ENCODE peak calls at places on chromosomes 2 and 18, in four cellular contexts. X is K562, P is GM12878, S is HepG2. K is an unnamed sample.

GRCh38 chr18:23871410-23871809 is 143.1 kb upstream of the TTC39C start:
- DNase-seq in S (no peak), P (peak; percentile 21), X (no peak), K (no peak)

GRCh38 chr18:72866572-72866900 is 1.3 kb downstream of the NETO1 start:
- DNase-seq in S (no peak), P (no peak), X (no peak), K (no peak)

GRCh38 chr2:127225186-127225960 is 5.3 kb upstream of the CYP27C1 start:
- DNase-seq in X (no peak), S (no peak), P (no peak), K (no peak)

GRCh38 chr18:51241226-51241625 is 43.7 kb upstream of the MEX3C start:
- DNase-seq in P (no peak), X (no peak), S (no peak), K (no peak)

GRCh38 chr2:238551091-238551490 is 124.4 kb downstream of the ASB1 start:
- DNase-seq in P (no peak), X (no peak), S (no peak), K (no peak)

GRCh38 chr2:37323770-37324535 is 680 bp downstream of the PRKD3 start:
- DNase-seq in S (peak; percentile 29), P (no peak), X (no peak), K (peak; percentile 67)

GRCh38 chr2:233275223-233275622 is 23.8 kb downstream of the ATG16L1 start:
- DNase-seq in P (no peak), S (no peak), X (no peak), K (no peak)

GRCh38 chr2:20448246-20449046 is 1.6 kb downstream of the RHOB start:
- DNase-seq in X (no peak), S (no peak), P (no peak), K (no peak)

GRCh38 chr2:179471012-179471411 is 206.4 kb upstream of the SESTD1 start:
- DNase-seq in X (no peak), S (no peak), P (no peak), K (no peak)

GRCh38 chr18:13576598-13576997 is 149.8 kb downstream of the FAM210A start:
- DNase-seq in S (no peak), P (no peak), X (no peak), K (no peak)

GRCh38 chr18:56003651-56004050 is 415.7 kb upstream of the TCF4 start:
- DNase-seq in P (no peak), X (no peak), S (no peak), K (no peak)

GRCh38 chr18:47166235-47166634 is 9.9 kb downstream of the IER3IP1 start:
- DNase-seq in X (no peak), S (no peak), P (no peak), K (no peak)

GRCh38 chr2:28134262-28134812 is 243.8 kb downstream of the BABAM2 start:
- DNase-seq in X (no peak), P (no peak), S (no peak), K (no peak)
- TF ChIP-seq RFX5 in X (no peak), P (no peak), S (no peak), K (no peak)

DNA sequence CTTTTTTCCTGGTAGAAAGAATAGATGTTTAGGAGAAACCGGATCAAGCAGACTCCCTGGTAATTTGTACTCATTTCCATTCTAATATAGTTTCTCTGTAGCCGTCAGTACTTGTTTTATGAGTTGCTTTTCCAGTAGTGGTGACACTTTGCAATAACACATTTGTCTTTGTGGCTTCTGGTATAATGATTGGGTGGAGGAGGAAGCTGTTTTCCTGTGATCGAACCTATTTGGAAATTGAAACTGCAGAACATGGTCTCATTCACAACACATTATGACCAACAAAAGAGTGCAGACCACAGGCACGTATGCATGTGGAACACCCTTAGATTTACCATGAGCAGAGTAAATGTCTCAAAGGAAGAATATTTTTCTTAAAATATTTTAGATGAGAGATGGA is 7.6 kb upstream of the SERPINB12 start:
- DNase-seq in S (no peak), X (no peak), P (no peak), K (no peak)
- TF ChIP-seq CREB1 in S (no peak), X (no peak), P (no peak), K (no peak)

GRCh38 chr18:41373612-41374011 is 581.4 kb upstream of the PIK3C3 start:
- DNase-seq in X (no peak), P (no peak), S (no peak), K (no peak)

GRCh38 chr18:41378628-41379027 is 576.4 kb upstream of the PIK3C3 start:
- DNase-seq in S (no peak), P (no peak), X (no peak), K (no peak)
- TF ChIP-seq JUND in S (no peak), P (no peak), X (no peak), K (no peak)

DNA sequence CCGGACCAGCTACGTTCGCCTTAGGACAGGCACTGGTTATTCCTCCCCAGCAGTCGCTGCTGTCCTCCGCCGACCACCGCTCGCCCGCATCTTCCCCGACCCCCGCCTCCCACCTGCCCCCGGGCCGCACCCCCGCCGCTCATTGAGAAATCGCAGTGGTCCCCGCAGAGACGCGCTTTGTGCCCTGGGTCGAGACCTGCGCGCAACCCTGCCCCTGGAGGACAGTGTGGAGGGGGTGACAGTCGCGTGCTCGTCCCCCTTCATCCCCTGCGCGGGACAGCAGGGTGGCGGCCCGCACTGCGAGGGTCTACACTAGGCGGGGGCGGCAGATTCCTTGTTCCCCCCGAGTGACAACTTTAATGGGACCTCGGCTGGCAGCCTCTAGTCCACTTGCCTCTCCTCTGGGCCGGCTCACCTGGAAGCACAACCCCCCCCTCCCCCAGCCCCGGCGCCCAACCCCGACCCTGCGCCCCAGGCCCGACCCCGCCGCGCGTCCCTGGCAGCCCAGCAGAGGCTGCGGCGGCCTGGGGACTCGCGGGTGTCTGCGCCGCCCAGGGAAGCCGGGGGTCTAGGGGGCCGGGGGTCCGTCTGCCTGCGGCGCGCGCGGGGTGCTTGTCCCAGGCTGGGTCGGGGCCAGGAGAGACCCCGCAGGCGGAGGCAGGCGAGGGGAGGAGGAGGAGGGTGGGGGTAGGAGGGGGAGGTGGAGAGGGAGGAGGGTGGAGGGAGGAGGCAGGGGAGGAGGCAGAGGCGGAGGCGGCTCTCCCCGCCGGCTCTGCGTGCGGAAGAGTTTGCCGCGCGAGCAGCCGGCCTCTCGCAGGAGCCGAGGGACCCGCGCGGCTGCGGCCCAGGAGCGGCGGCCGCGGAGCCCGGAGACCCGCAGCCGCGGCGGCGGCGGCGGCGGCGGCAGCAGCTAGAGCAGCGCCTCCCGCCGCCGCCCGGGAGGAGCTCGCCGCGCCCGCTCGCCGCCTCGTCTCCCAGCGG is at the start of gene NPAS2:
- DNase-seq in S (peak; percentile 35), P (no peak), X (peak; percentile 18), K (no peak)
- TF ChIP-seq RFX5 in S (no peak), P (no peak), X (no peak), K (no peak)

GRCh38 chr2:129767346-129767745 is 212.1 kb upstream of the RAB6C start:
- DNase-seq in X (no peak), P (no peak), S (no peak), K (no peak)

GRCh38 chr2:129767987-129768386 is 211.5 kb upstream of the RAB6C start:
- DNase-seq in X (no peak), S (no peak), P (no peak), K (no peak)

GRCh38 chr2:129771606-129772598 is 207.6 kb upstream of the RAB6C start:
- DNase-seq in S (no peak), P (no peak), X (no peak), K (no peak)

GRCh38 chr2:129768485-129769258 is 210.8 kb upstream of the RAB6C start:
- DNase-seq in S (no peak), P (no peak), X (no peak), K (no peak)

DNA sequence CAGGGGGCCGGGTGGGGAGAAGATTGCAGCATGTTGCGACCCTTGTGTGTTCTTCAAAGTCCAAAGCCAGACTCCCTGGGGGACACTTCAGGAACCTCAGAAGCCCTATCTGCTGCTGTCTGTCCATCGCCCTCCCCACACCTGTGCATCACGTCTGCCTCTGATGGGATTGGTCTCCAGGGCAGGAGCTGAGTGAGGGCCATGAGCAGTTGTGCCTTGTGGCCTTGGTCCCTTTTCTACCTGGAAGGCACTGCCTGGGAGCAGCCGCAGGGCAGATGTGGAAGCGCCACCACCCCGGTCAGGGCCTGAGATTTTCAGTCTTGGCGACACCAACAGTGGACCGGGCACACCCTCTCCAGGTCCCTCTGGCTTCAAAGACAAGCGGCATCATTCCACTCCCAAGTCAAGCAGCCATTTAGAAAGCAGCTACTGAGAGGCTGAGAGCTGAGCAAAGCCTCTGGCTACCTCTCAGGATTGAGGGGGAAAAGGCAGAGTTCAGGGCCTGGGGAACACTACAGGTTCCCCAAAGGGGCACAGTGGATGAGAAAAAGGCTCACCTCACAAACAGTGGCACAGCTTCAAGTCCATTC is 210.0 kb upstream of the RAB6C start:
- DNase-seq in P (no peak), X (no peak), S (no peak), K (no peak)
- TF ChIP-seq CREB1 in P (no peak), X (no peak), S (no peak), K (no peak)

GRCh38 chr2:221465776-221466175 is 106.3 kb downstream of the EPHA4 start:
- DNase-seq in S (no peak), X (no peak), P (peak; percentile 15), K (no peak)

GRCh38 chr2:221463235-221463896 is 108.7 kb downstream of the EPHA4 start:
- DNase-seq in P (no peak), X (no peak), S (no peak), K (no peak)

GRCh38 chr2:221461911-221462310 is 110.2 kb downstream of the EPHA4 start:
- DNase-seq in P (no peak), S (no peak), X (no peak), K (no peak)

GRCh38 chr2:221468288-221468687 is 103.8 kb downstream of the EPHA4 start:
- DNase-seq in X (no peak), P (no peak), S (no peak), K (peak; percentile 31)

GRCh38 chr2:221467610-221468009 is 104.5 kb downstream of the EPHA4 start:
- DNase-seq in X (no peak), P (no peak), S (no peak), K (no peak)
- TF ChIP-seq JUND in X (no peak), P (no peak), S (no peak), K (no peak)